ENCODE peak calls at places on chromosomes 3 and 15, in five cellular contexts. One of them, this sample, is unnamed.

GRCh38 chr3:72745146-72745976 is 102.9 kb downstream of the SHQ1 start:
- DNase-seq in nucleus accumbens: no peak
- DNase-seq in GM19239: no peak
- DNase-seq in A549: no peak
- DNase-seq in NCI-H524: peak
- DNase-seq in this sample: no peak

GRCh38 chr15:40310001-40310959 is 2.5 kb upstream of the PLCB2 start:
- DNase-seq in nucleus accumbens: peak
- DNase-seq in GM19239: no peak
- DNase-seq in A549: peak
- DNase-seq in NCI-H524: peak
- DNase-seq in this sample: peak

GRCh38 chr15:100972975-100973350 is 53.8 kb downstream of the LRRK1 start:
- DNase-seq in nucleus accumbens: no peak
- DNase-seq in GM19239: no peak
- DNase-seq in A549: no peak
- DNase-seq in NCI-H524: no peak
- DNase-seq in this sample: no peak

GRCh38 chr3:157532529-157533297 is 29.5 kb upstream of the VEPH1 start:
- DNase-seq in nucleus accumbens: no peak
- DNase-seq in GM19239: peak
- DNase-seq in A549: peak
- DNase-seq in NCI-H524: peak
- DNase-seq in this sample: peak

GRCh38 chr3:31721709-31722108 is 189.0 kb downstream of the STT3B start:
- DNase-seq in nucleus accumbens: no peak
- DNase-seq in GM19239: no peak
- DNase-seq in A549: no peak
- DNase-seq in NCI-H524: no peak
- DNase-seq in this sample: no peak

GRCh38 chr3:107938128-107938527 is 152.7 kb downstream of the CD47 start:
- DNase-seq in nucleus accumbens: peak
- DNase-seq in GM19239: no peak
- DNase-seq in A549: peak
- DNase-seq in NCI-H524: peak
- DNase-seq in this sample: peak

GRCh38 chr3:171542976-171543375 is 82.8 kb upstream of the TNIK start:
- DNase-seq in nucleus accumbens: no peak
- DNase-seq in GM19239: no peak
- DNase-seq in A549: no peak
- DNase-seq in NCI-H524: no peak
- DNase-seq in this sample: no peak

GRCh38 chr3:123706871-123707270 is 122.0 kb upstream of the HACD2 start:
- DNase-seq in nucleus accumbens: no peak
- DNase-seq in GM19239: no peak
- DNase-seq in A549: no peak
- DNase-seq in NCI-H524: no peak
- DNase-seq in this sample: no peak

GRCh38 chr15:70142322-70143191 is 44.8 kb upstream of the TLE3 start:
- DNase-seq in nucleus accumbens: no peak
- DNase-seq in GM19239: no peak
- DNase-seq in A549: peak
- DNase-seq in NCI-H524: no peak
- DNase-seq in this sample: no peak

GRCh38 chr3:40713795-40714194 is 189.0 kb downstream of the ZNF621 start:
- DNase-seq in nucleus accumbens: no peak
- DNase-seq in GM19239: no peak
- DNase-seq in A549: no peak
- DNase-seq in NCI-H524: no peak
- DNase-seq in this sample: no peak

GRCh38 chr15:93467327-93467726 is 378.3 kb upstream of the RGMA start:
- DNase-seq in nucleus accumbens: no peak
- DNase-seq in GM19239: no peak
- DNase-seq in A549: no peak
- DNase-seq in NCI-H524: peak
- DNase-seq in this sample: no peak

GRCh38 chr15:69957175-69957574 is 140.5 kb downstream of the TLE3 start:
- DNase-seq in nucleus accumbens: no peak
- DNase-seq in GM19239: no peak
- DNase-seq in A549: peak
- DNase-seq in NCI-H524: no peak
- DNase-seq in this sample: no peak

GRCh38 chr15:31461911-31462480 is 135.4 kb downstream of the KLF13 start:
- DNase-seq in nucleus accumbens: no peak
- DNase-seq in GM19239: no peak
- DNase-seq in A549: no peak
- DNase-seq in NCI-H524: peak
- DNase-seq in this sample: no peak